ENCODE peak calls at places on chromosomes 16 and 17, in eight cellular contexts. A is stimulated activated CD8-positive, alpha-beta memory T cell treated with anti-CD3 and anti-CD28 coated beads, Interleukin-7, amount 100 ng/mL, for 24 hours; J is activated T-helper 9 cell treated with anti-CD3 and anti-CD28 coated beads, Interleukin-2, amount 50 U/mL, for 16 hours; U is stimulated activated CD4-positive, alpha-beta T cell treated with anti-CD3 and anti-CD28 coated beads, Interleukin-2, amount 100 ng/mL, for 48 hours; P is activated naive CD8-positive, alpha-beta T cell treated with anti-CD3 and anti-CD28 coated beads, Interleukin-2, amount 10 ng/mL, durations not matched to agents 7 days and 5 days; M is GM12865; L is SHP77; W is CD8-positive, alpha-beta memory T cell. Z is an unnamed sample.

GRCh38 chr16:46757339-46758050 is 9.4 kb upstream of the MYLK3 start:
- DNase-seq in A (no peak), J (no peak), U (no peak), P (no peak), M (no peak), L (peak), W (no peak), Z (no peak)

GRCh38 chr17:81484195-81484979 is 28.2 kb downstream of the ACTG1 start:
- DNase-seq in A (peak), J (peak), U (peak), P (peak), M (peak), L (peak), W (peak), Z (peak)

GRCh38 chr16:2950400-2950724 is 13.7 kb upstream of the KREMEN2 start:
- DNase-seq in A (no peak), J (no peak), U (no peak), P (no peak), M (no peak), L (no peak), W (no peak), Z (no peak)

GRCh38 chr16:25449802-25450201 is 192.2 kb upstream of the ZKSCAN2 start:
- DNase-seq in A (no peak), J (no peak), U (no peak), P (no peak), M (no peak), L (no peak), W (no peak), Z (no peak)

GRCh38 chr17:50682938-50683337 is 24.8 kb downstream of the ANKRD40 start:
- DNase-seq in A (no peak), J (no peak), U (no peak), P (no peak), M (no peak), L (no peak), W (no peak), Z (no peak)

GRCh38 chr16:2205967-2206313 is 686 bp downstream of the MLST8 start:
- DNase-seq in A (no peak), J (no peak), U (no peak), P (no peak), M (no peak), L (no peak), W (no peak), Z (no peak)

GRCh38 chr17:78641243-78641642 is 64.0 kb upstream of the DNAH17 start:
- DNase-seq in A (no peak), J (no peak), U (no peak), P (no peak), M (no peak), L (no peak), W (no peak), Z (no peak)

GRCh38 chr17:44012874-44013273 is 1.9 kb downstream of the TMEM101 start:
- DNase-seq in A (no peak), J (no peak), U (no peak), P (no peak), M (no peak), L (no peak), W (no peak), Z (no peak)

GRCh38 chr17:7477392-7478275 is 1.8 kb downstream of the ZBTB4 start:
- DNase-seq in A (no peak), J (no peak), U (no peak), P (no peak), M (no peak), L (peak), W (peak), Z (no peak)

GRCh38 chr16:24149102-24149501 is 107.0 kb upstream of the CACNG3 start:
- DNase-seq in A (no peak), J (no peak), U (no peak), P (no peak), M (peak), L (no peak), W (no peak), Z (no peak)

GRCh38 chr17:19310151-19310550 is 52.4 kb downstream of the B9D1 start:
- DNase-seq in A (no peak), J (no peak), U (no peak), P (no peak), M (no peak), L (no peak), W (no peak), Z (no peak)

Z was measured in NCI-H526 treated with DMSO at 0.1 percent for 48 hours.